ENCODE peak calls at places on chromosomes 4 and X, in four cellular contexts. L is WTC11, M is kidney epithelial cell, K is HTR-8/SVneo. R is an unnamed sample.

GRCh38 chr4:22607382-22607781 is 85.4 kb upstream of the GBA3 start:
- DNase-seq in K (peak), L (peak), M (no peak), R (no peak)

GRCh38 chrX:154372612-154373022 is 1.8 kb downstream of the FLNA start:
- DNase-seq in M (peak), K (no peak), L (no peak), R (no peak)

GRCh38 chrX:274904-275475 is 6.2 kb upstream of the PLCXD1 start:
- DNase-seq in L (peak), K (no peak), M (no peak), R (no peak)

GRCh38 chr4:70927502-70928139 is 25.5 kb downstream of the MOB1B start:
- DNase-seq in L (no peak), M (no peak), K (no peak), R (no peak)

GRCh38 chr4:46274717-46275116 is 115.2 kb downstream of the GABRA2 start:
- DNase-seq in M (no peak), K (no peak), L (no peak), R (no peak)

GRCh38 chrX:108036298-108036973 is 8.4 kb upstream of the VSIG1 start:
- DNase-seq in L (no peak), K (peak), M (peak), R (no peak)

GRCh38 chr4:39256436-39256835 is 74.1 kb downstream of the WDR19 start:
- DNase-seq in K (no peak), M (no peak), L (no peak), R (no peak)

GRCh38 chr4:113436360-113436759 is 325.2 kb downstream of the CAMK2D start:
- DNase-seq in K (no peak), M (no peak), L (no peak), R (no peak)

GRCh38 chr4:100742045-100742444 is 224.2 kb upstream of the EMCN start:
- DNase-seq in M (peak), K (peak), L (no peak), R (no peak)

GRCh38 chr4:6092131-6092530 is 73.9 kb upstream of the C4orf50 start:
- DNase-seq in M (no peak), K (no peak), L (peak), R (no peak)

GRCh38 chr4:176425035-176425434 is 105.3 kb downstream of the SPCS3 start:
- DNase-seq in M (no peak), K (no peak), L (no peak), R (no peak)

GRCh38 chr4:24736066-24736465 is 59.3 kb upstream of the SOD3 start:
- DNase-seq in M (no peak), L (peak), K (no peak), R (no peak)